ENCODE peak calls at places on chromosome 11, in seven cellular contexts. One of them, this sample, is unnamed.
A peak's percentile ranks its signal among the peaks of the same experiment; 100 is the strongest.

GRCh38 chr11:10328314-10329090 is 23.6 kb downstream of the ADM start:
- DNase-seq in WTC11: no peak
- DNase-seq in HCT116: no peak
- DNase-seq in HEK293T: no peak
- DNase-seq in HepG2: no peak
- DNase-seq in GM12878: no peak
- DNase-seq in K562: no peak
- DNase-seq in this sample: no peak

GRCh38 chr11:1116104-1116503 is 41.4 kb downstream of the MUC2 start:
- DNase-seq in HEK293T: no peak
- DNase-seq in WTC11: no peak
- DNase-seq in HepG2: no peak
- DNase-seq in K562: no peak
- DNase-seq in HCT116: no peak
- DNase-seq in GM12878: no peak
- DNase-seq in this sample: no peak

GRCh38 chr11:120324932-120325810 is at the start of gene TLCD5:
- DNase-seq in HEK293T: peak; percentile 77
- DNase-seq in K562: peak; percentile 69
- DNase-seq in HCT116: peak; percentile 54
- DNase-seq in GM12878: no peak
- DNase-seq in HepG2: peak; percentile 53
- DNase-seq in WTC11: peak; percentile 88
- DNase-seq in this sample: peak; percentile 70

GRCh38 chr11:130405428-130405827 is 23.0 kb downstream of the ADAMTS8 start:
- DNase-seq in K562: no peak
- DNase-seq in HEK293T: no peak
- DNase-seq in HepG2: no peak
- DNase-seq in GM12878: no peak
- DNase-seq in HCT116: no peak
- DNase-seq in WTC11: no peak
- DNase-seq in this sample: no peak

GRCh38 chr11:111823629-111824028 is 47.8 kb downstream of the ALG9 start:
- DNase-seq in HEK293T: no peak
- DNase-seq in HCT116: no peak
- DNase-seq in GM12878: no peak
- DNase-seq in WTC11: no peak
- DNase-seq in K562: no peak
- DNase-seq in HepG2: peak; percentile 59
- DNase-seq in this sample: no peak

GRCh38 chr11:66864172-66864901 is 7.5 kb downstream of the LRFN4 start:
- DNase-seq in HepG2: no peak
- DNase-seq in GM12878: no peak
- DNase-seq in HCT116: no peak
- DNase-seq in WTC11: no peak
- DNase-seq in K562: no peak
- DNase-seq in HEK293T: no peak
- DNase-seq in this sample: no peak

GRCh38 chr11:17649696-17650600 is 69.4 kb upstream of the MYOD1 start:
- DNase-seq in HCT116: no peak
- DNase-seq in K562: no peak
- DNase-seq in GM12878: no peak
- DNase-seq in HEK293T: peak; percentile 12
- DNase-seq in HepG2: peak; percentile 44
- DNase-seq in WTC11: no peak
- DNase-seq in this sample: no peak

GRCh38 chr11:72441647-72442267 is 7.4 kb upstream of the CLPB start:
- DNase-seq in HEK293T: no peak
- DNase-seq in HCT116: no peak
- DNase-seq in HepG2: no peak
- DNase-seq in K562: no peak
- DNase-seq in GM12878: no peak
- DNase-seq in WTC11: no peak
- DNase-seq in this sample: no peak

GRCh38 chr11:65932558-65932919 is 12.7 kb upstream of the TSGA10IP start:
- DNase-seq in HEK293T: peak; percentile 57
- DNase-seq in K562: peak; percentile 61
- DNase-seq in HepG2: no peak
- DNase-seq in GM12878: no peak
- DNase-seq in WTC11: peak; percentile 37
- DNase-seq in HCT116: no peak
- DNase-seq in this sample: peak; percentile 60

GRCh38 chr11:26028294-26028954 is 303.5 kb upstream of the ANO3 start:
- DNase-seq in WTC11: no peak
- DNase-seq in GM12878: no peak
- DNase-seq in K562: no peak
- DNase-seq in HepG2: peak; percentile 15
- DNase-seq in HEK293T: no peak
- DNase-seq in HCT116: no peak
- DNase-seq in this sample: no peak

GRCh38 chr11:111148953-111149352 is 96.6 kb upstream of the POU2AF2 start:
- DNase-seq in K562: no peak
- DNase-seq in HepG2: no peak
- DNase-seq in WTC11: no peak
- DNase-seq in HEK293T: no peak
- DNase-seq in GM12878: no peak
- DNase-seq in HCT116: no peak
- DNase-seq in this sample: no peak

GRCh38 chr11:86162257-86162656 is 82.3 kb upstream of the EED start:
- DNase-seq in HCT116: no peak
- DNase-seq in HepG2: no peak
- DNase-seq in K562: peak; percentile 41
- DNase-seq in GM12878: no peak
- DNase-seq in HEK293T: no peak
- DNase-seq in WTC11: no peak
- DNase-seq in this sample: no peak

GRCh38 chr11:1451781-1452470 is 34.7 kb downstream of the MOB2 start:
- DNase-seq in HepG2: no peak
- DNase-seq in HCT116: no peak
- DNase-seq in WTC11: no peak
- DNase-seq in GM12878: no peak
- DNase-seq in HEK293T: no peak
- DNase-seq in K562: no peak
- DNase-seq in this sample: no peak

GRCh38 chr11:135075740-135076139 is 663.7 kb upstream of the B3GAT1 start:
- DNase-seq in HCT116: peak; percentile 71
- DNase-seq in GM12878: no peak
- DNase-seq in WTC11: peak; percentile 92
- DNase-seq in K562: peak; percentile 47
- DNase-seq in HepG2: peak; percentile 78
- DNase-seq in HEK293T: peak; percentile 35
- DNase-seq in this sample: peak; percentile 81

GRCh38 chr11:61776561-61777075 is 15.8 kb downstream of the TMEM258 start:
- DNase-seq in WTC11: peak; percentile 84
- DNase-seq in HepG2: peak; percentile 59
- DNase-seq in K562: peak; percentile 84
- DNase-seq in GM12878: no peak
- DNase-seq in HEK293T: peak; percentile 79
- DNase-seq in HCT116: peak; percentile 28
- DNase-seq in this sample: peak; percentile 89

GRCh38 chr11:110121204-110121603 is 28.0 kb downstream of the ZC3H12C start:
- DNase-seq in HepG2: no peak
- DNase-seq in HCT116: no peak
- DNase-seq in HEK293T: no peak
- DNase-seq in K562: no peak
- DNase-seq in WTC11: no peak
- DNase-seq in GM12878: no peak
- DNase-seq in this sample: no peak

GRCh38 chr11:110113507-110113906 is 20.3 kb downstream of the ZC3H12C start:
- DNase-seq in WTC11: no peak
- DNase-seq in HCT116: no peak
- DNase-seq in GM12878: no peak
- DNase-seq in K562: no peak
- DNase-seq in HepG2: no peak
- DNase-seq in HEK293T: no peak
- DNase-seq in this sample: no peak

GRCh38 chr11:110123003-110123402 is 29.8 kb downstream of the ZC3H12C start:
- DNase-seq in HCT116: no peak
- DNase-seq in K562: no peak
- DNase-seq in GM12878: no peak
- DNase-seq in HepG2: no peak
- DNase-seq in WTC11: no peak
- DNase-seq in HEK293T: no peak
- DNase-seq in this sample: no peak

GRCh38 chr11:110124605-110125004 is 31.4 kb downstream of the ZC3H12C start:
- DNase-seq in HEK293T: no peak
- DNase-seq in K562: no peak
- DNase-seq in HepG2: no peak
- DNase-seq in WTC11: no peak
- DNase-seq in HCT116: no peak
- DNase-seq in GM12878: no peak
- DNase-seq in this sample: no peak

DNA sequence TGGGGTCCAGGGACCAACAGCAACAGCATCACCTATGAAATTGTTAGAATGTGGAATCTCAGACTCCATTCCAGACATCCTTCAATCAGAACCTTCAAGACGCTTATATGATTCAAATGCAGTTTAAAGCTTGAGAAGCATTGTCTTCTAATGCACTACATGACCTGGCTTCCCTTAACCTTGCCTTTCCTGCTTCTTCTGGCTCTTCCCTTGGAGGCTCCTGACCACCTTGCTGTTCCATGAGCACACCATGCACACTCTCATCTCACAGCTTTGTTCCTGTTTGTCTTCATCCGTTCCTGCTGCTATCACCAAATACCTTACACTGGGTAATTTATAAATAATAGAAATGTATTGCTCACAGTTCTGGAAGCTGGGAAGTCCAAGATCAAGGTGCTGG is 26.1 kb downstream of the ZC3H12C start:
- DNase-seq in HEK293T: no peak
- DNase-seq in WTC11: no peak
- DNase-seq in HepG2: no peak
- DNase-seq in HCT116: no peak
- DNase-seq in K562: no peak
- DNase-seq in GM12878: no peak
- DNase-seq in this sample: no peak
- TF ChIP-seq SP1 in HEK293T: no peak
- TF ChIP-seq SP1 in WTC11: no peak
- TF ChIP-seq SP1 in HepG2: no peak
- TF ChIP-seq SP1 in HCT116: no peak
- TF ChIP-seq SP1 in K562: no peak
- TF ChIP-seq SP1 in GM12878: no peak
- TF ChIP-seq SP1 in this sample: no peak

GRCh38 chr11:115737875-115738274 is 233.7 kb upstream of the CADM1 start:
- DNase-seq in HepG2: no peak
- DNase-seq in WTC11: no peak
- DNase-seq in K562: no peak
- DNase-seq in GM12878: no peak
- DNase-seq in HEK293T: no peak
- DNase-seq in HCT116: no peak
- DNase-seq in this sample: no peak
- TF ChIP-seq SP1 in HepG2: no peak
- TF ChIP-seq SP1 in WTC11: no peak
- TF ChIP-seq SP1 in K562: no peak
- TF ChIP-seq SP1 in GM12878: no peak
- TF ChIP-seq SP1 in HEK293T: no peak
- TF ChIP-seq SP1 in HCT116: no peak
- TF ChIP-seq SP1 in this sample: no peak

DNA sequence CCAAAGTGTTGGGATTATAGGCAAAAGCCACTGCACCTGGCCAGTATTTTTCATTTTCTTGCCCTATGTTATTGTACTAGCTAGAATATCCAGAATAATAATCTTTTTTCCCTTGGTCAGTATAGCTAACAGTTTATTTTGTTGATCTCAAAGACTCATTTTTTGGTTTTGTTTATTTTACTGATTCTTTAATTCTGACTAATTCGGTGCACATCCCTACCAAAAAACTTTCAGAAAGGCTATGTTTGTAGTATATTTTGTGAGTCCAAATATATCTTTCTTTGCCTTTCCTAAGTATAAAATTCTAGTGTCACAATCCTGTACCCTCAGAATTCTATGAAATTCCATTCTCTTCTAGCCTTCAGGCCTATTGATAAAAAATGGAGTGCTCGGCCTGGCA is 84.3 kb downstream of the PHF21A start:
- DNase-seq in K562: no peak
- DNase-seq in HEK293T: no peak
- DNase-seq in HCT116: no peak
- DNase-seq in GM12878: no peak
- DNase-seq in HepG2: no peak
- DNase-seq in WTC11: no peak
- DNase-seq in this sample: no peak
- TF ChIP-seq SP1 in K562: no peak
- TF ChIP-seq SP1 in HEK293T: no peak
- TF ChIP-seq SP1 in HCT116: no peak
- TF ChIP-seq SP1 in GM12878: no peak
- TF ChIP-seq SP1 in HepG2: no peak
- TF ChIP-seq SP1 in WTC11: no peak
- TF ChIP-seq SP1 in this sample: no peak

GRCh38 chr11:69981119-69981770 is 96.9 kb upstream of the ANO1 start:
- DNase-seq in WTC11: no peak
- DNase-seq in GM12878: no peak
- DNase-seq in HCT116: no peak
- DNase-seq in K562: peak; percentile 95
- DNase-seq in HepG2: no peak
- DNase-seq in HEK293T: no peak
- DNase-seq in this sample: no peak

GRCh38 chr11:69977951-69978350 is 100.2 kb upstream of the ANO1 start:
- DNase-seq in HepG2: no peak
- DNase-seq in GM12878: no peak
- DNase-seq in WTC11: no peak
- DNase-seq in HCT116: no peak
- DNase-seq in K562: no peak
- DNase-seq in HEK293T: no peak
- DNase-seq in this sample: no peak

GRCh38 chr11:69979632-69980031 is 98.5 kb upstream of the ANO1 start:
- DNase-seq in WTC11: no peak
- DNase-seq in K562: no peak
- DNase-seq in HCT116: no peak
- DNase-seq in HepG2: no peak
- DNase-seq in HEK293T: no peak
- DNase-seq in GM12878: no peak
- DNase-seq in this sample: no peak

GRCh38 chr11:69975822-69976221 is 102.3 kb upstream of the ANO1 start:
- DNase-seq in HCT116: no peak
- DNase-seq in HEK293T: no peak
- DNase-seq in HepG2: no peak
- DNase-seq in GM12878: no peak
- DNase-seq in K562: no peak
- DNase-seq in WTC11: no peak
- DNase-seq in this sample: no peak

DNA sequence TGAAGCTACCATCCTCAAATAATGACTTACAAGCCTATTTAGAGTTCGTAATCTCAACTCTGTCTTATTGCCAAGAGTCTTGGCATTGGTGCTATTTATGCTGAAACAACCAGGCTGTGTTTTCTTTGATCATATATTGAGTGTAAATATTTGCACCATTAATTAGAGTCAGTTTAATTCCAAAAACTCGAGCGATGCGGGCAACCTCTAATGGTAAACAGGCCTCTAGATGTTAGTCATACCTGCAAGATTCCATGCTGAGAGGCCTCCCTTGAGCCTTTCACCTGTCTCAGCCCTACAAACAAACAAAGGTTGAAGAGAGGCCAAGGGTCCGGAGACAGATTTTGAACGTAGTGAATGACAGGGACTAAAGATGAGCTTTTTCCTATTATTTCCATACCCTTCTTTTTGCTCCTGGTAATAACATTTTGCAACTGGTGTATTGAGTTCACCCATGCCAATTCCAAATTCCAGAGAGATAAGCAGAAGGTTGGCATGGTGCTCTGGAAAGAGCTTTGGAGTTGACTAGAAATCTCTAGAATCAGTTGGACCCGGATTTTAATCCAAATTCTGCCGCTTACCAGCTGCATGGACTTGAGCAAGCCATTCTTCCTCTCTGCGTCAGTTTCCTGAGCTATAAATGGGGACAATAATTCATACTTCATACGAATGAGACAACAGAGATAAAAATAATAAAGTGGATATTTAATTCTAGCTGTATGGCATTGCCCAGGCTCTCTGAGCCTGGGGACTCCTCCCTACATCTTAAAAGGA is 99.1 kb upstream of the ANO1 start:
- DNase-seq in GM12878: no peak
- DNase-seq in WTC11: no peak
- DNase-seq in HEK293T: no peak
- DNase-seq in HepG2: no peak
- DNase-seq in HCT116: no peak
- DNase-seq in K562: no peak
- DNase-seq in this sample: no peak
- TF ChIP-seq SP1 in GM12878: no peak
- TF ChIP-seq SP1 in WTC11: no peak
- TF ChIP-seq SP1 in HEK293T: no peak
- TF ChIP-seq SP1 in HepG2: no peak
- TF ChIP-seq SP1 in HCT116: no peak
- TF ChIP-seq SP1 in K562: no peak
- TF ChIP-seq SP1 in this sample: no peak